ENCODE peak calls at places on chromosomes 3 and 15, in four cellular contexts. One of them, this sample, is unnamed.

GRCh38 chr3:126509565-126510322 is 7.8 kb downstream of the UROC1 start:
- DNase-seq in brain microvascular endothelial cell: no peak
- DNase-seq in cardiac muscle cell: no peak
- DNase-seq in kidney: peak
- DNase-seq in this sample: no peak

GRCh38 chr3:175270199-175270837 is 411.2 kb downstream of the NAALADL2 start:
- DNase-seq in kidney: no peak
- DNase-seq in cardiac muscle cell: peak
- DNase-seq in brain microvascular endothelial cell: no peak
- DNase-seq in this sample: no peak

GRCh38 chr15:48883699-48884098 is 5.8 kb downstream of the EID1 start:
- DNase-seq in kidney: no peak
- DNase-seq in cardiac muscle cell: no peak
- DNase-seq in brain microvascular endothelial cell: no peak
- DNase-seq in this sample: no peak

GRCh38 chr3:182925330-182925943 is 54.9 kb downstream of the DCUN1D1 start:
- DNase-seq in kidney: no peak
- DNase-seq in cardiac muscle cell: peak
- DNase-seq in brain microvascular endothelial cell: peak
- DNase-seq in this sample: no peak

GRCh38 chr3:11568503-11569155 is 75.1 kb downstream of the VGLL4 start:
- DNase-seq in cardiac muscle cell: peak
- DNase-seq in brain microvascular endothelial cell: peak
- DNase-seq in kidney: peak
- DNase-seq in this sample: no peak

GRCh38 chr3:179681492-179682263 is 28.8 kb downstream of the USP13 start:
- DNase-seq in brain microvascular endothelial cell: peak
- DNase-seq in kidney: no peak
- DNase-seq in cardiac muscle cell: peak
- DNase-seq in this sample: no peak

GRCh38 chr3:125381743-125382142 is 6.6 kb upstream of the ZNF148 start:
- DNase-seq in cardiac muscle cell: no peak
- DNase-seq in brain microvascular endothelial cell: no peak
- DNase-seq in kidney: no peak
- DNase-seq in this sample: peak

GRCh38 chr15:38818156-38818745 is 253.6 kb upstream of the RASGRP1 start:
- DNase-seq in cardiac muscle cell: no peak
- DNase-seq in kidney: no peak
- DNase-seq in brain microvascular endothelial cell: no peak
- DNase-seq in this sample: no peak

GRCh38 chr3:183371672-183371968 is 56.8 kb downstream of the MCF2L2 start:
- DNase-seq in cardiac muscle cell: peak
- DNase-seq in kidney: no peak
- DNase-seq in brain microvascular endothelial cell: peak
- DNase-seq in this sample: no peak

GRCh38 chr3:373193-373784 is 176.7 kb downstream of the CHL1 start:
- DNase-seq in brain microvascular endothelial cell: no peak
- DNase-seq in kidney: peak
- DNase-seq in cardiac muscle cell: no peak
- DNase-seq in this sample: no peak

GRCh38 chr3:86958534-86958933 is 32.4 kb downstream of the VGLL3 start:
- DNase-seq in kidney: no peak
- DNase-seq in cardiac muscle cell: peak
- DNase-seq in brain microvascular endothelial cell: peak
- DNase-seq in this sample: no peak

GRCh38 chr3:116947148-116947547 is 237.6 kb downstream of the TUSC7 start:
- DNase-seq in kidney: no peak
- DNase-seq in brain microvascular endothelial cell: no peak
- DNase-seq in cardiac muscle cell: no peak
- DNase-seq in this sample: no peak

GRCh38 chr3:178300441-178300959 is 235.7 kb upstream of the KCNMB2 start:
- DNase-seq in kidney: no peak
- DNase-seq in brain microvascular endothelial cell: no peak
- DNase-seq in cardiac muscle cell: no peak
- DNase-seq in this sample: no peak

GRCh38 chr3:8518138-8518537 is 16.5 kb downstream of the LMCD1 start:
- DNase-seq in brain microvascular endothelial cell: peak
- DNase-seq in cardiac muscle cell: peak
- DNase-seq in kidney: no peak
- DNase-seq in this sample: no peak

GRCh38 chr3:8517490-8517889 is 15.9 kb downstream of the LMCD1 start:
- DNase-seq in kidney: no peak
- DNase-seq in cardiac muscle cell: no peak
- DNase-seq in brain microvascular endothelial cell: no peak
- DNase-seq in this sample: no peak

GRCh38 chr3:8519156-8519555 is 17.5 kb downstream of the LMCD1 start:
- DNase-seq in cardiac muscle cell: peak
- DNase-seq in kidney: no peak
- DNase-seq in brain microvascular endothelial cell: peak
- DNase-seq in this sample: no peak

GRCh38 chr3:8516783-8517182 is 15.2 kb downstream of the LMCD1 start:
- DNase-seq in kidney: no peak
- DNase-seq in cardiac muscle cell: no peak
- DNase-seq in brain microvascular endothelial cell: no peak
- DNase-seq in this sample: no peak

DNA sequence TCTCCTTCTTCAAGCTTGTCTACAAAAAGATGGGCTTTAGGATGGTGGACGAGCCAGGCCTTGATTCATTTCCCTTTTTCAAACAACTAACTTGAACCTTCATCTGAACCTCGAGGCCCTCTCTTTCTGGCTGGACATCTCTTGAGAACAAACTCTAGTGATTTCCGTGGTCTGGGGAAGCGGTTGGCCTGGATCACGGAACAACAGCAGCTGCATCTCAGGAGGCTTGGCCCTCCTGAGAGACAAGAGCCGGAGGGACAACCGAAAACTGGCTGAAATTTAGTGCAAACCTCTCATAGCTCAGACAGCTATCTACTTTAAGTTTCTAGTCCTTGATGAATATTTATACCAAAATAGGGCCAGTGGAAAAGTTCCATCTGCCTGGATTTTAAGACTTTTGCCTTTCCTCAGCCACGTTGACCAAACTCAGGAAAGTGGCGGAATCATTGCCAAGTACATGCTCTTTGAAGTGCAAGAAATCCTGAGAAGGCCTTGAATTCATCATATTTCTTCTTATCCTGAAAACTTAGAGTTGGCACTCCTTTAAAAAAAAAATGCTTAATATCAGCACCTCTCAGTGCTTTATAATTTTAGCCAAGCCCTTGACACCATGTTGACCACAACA is 14.5 kb downstream of the LMCD1 start:
- DNase-seq in kidney: no peak
- DNase-seq in cardiac muscle cell: no peak
- DNase-seq in brain microvascular endothelial cell: no peak
- DNase-seq in this sample: no peak
- H3K27ac ChIP-seq in kidney: no peak
- H3K27ac ChIP-seq in cardiac muscle cell: no peak
- H3K27ac ChIP-seq in brain microvascular endothelial cell: no peak
- H3K27ac ChIP-seq in this sample: no peak

GRCh38 chr15:32818758-32819405 is 101.1 kb downstream of the GREM1 start:
- DNase-seq in kidney: no peak
- DNase-seq in cardiac muscle cell: peak
- DNase-seq in brain microvascular endothelial cell: no peak
- DNase-seq in this sample: no peak
- H3K4me3 ChIP-seq in kidney: no peak
- H3K4me3 ChIP-seq in cardiac muscle cell: no peak
- H3K4me3 ChIP-seq in brain microvascular endothelial cell: no peak
- H3K4me3 ChIP-seq in this sample: no peak

DNA sequence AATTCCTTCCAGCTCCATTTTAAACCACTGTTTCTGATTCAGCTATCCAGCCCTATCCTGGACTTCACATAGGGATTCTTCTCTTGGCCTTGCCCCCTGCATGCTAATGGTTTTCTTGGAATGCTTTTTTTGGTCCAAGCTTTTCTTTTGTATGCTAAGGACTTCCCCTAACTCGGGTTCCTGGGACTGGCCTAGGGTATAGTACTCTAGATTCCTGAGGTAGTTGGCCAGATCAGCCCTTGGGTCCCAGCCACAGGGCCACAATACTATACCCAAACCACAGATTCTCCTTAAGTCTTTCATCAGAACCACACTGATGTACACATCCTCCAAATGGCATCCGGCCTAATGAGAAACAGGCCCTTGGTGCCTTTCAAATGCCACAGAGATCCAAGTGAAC is 2.8 kb downstream of the FYCO1 start:
- DNase-seq in brain microvascular endothelial cell: no peak
- DNase-seq in cardiac muscle cell: peak
- DNase-seq in kidney: no peak
- DNase-seq in this sample: peak
- H3K27ac ChIP-seq in brain microvascular endothelial cell: no peak
- H3K27ac ChIP-seq in cardiac muscle cell: no peak
- H3K27ac ChIP-seq in kidney: no peak
- H3K27ac ChIP-seq in this sample: peak

DNA sequence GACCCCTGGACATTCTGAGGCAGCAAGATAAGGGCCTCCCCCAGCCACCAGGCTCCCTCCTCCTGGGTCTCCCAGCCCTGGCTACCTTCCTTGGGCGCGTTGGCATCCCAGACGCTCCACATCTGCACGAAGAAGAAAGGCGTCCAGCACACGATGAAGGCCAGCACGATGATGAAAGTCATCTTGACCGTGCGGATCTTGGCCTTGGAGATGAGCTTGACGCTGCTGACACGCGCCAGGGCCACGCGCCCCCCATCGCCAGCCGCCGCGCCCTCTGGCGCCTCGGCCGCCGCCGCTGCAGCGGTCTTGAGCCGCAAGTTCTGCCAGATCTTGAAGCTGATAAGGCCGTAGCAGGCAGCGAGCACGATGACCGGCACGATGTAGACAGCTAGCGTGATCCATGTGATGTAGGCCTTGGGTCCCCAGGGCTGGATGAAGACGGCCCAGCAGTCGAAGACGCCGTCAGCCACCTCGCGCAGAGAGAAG is 2.2 kb downstream of the OXTR start:
- DNase-seq in brain microvascular endothelial cell: no peak
- DNase-seq in cardiac muscle cell: no peak
- DNase-seq in kidney: no peak
- DNase-seq in this sample: no peak
- H3K4me3 ChIP-seq in brain microvascular endothelial cell: no peak
- H3K4me3 ChIP-seq in cardiac muscle cell: no peak
- H3K4me3 ChIP-seq in kidney: no peak
- H3K4me3 ChIP-seq in this sample: no peak